ENCODE peak calls at places on chromosomes 2 and 18, in six cellular contexts. L, B, H, V, M and Q are unnamed samples.

GRCh38 chr2:216765810-216766259 is 70.5 kb upstream of the IGFBP5 start:
- DNase-seq in V (no peak), B (peak), M (peak), L (no peak), H (no peak), Q (no peak)

GRCh38 chr2:140498360-140498759 is 1632.5 kb downstream of the LRP1B start:
- DNase-seq in B (no peak), M (no peak), V (no peak), L (no peak), H (no peak), Q (no peak)

GRCh38 chr2:6828299-6828584 is 37.5 kb downstream of the CMPK2 start:
- DNase-seq in V (no peak), M (no peak), H (no peak), B (no peak), L (no peak), Q (no peak)

GRCh38 chr2:68193144-68193543 is 35.5 kb downstream of the PNO1 start:
- DNase-seq in L (no peak), V (no peak), B (no peak), M (no peak), H (no peak), Q (no peak)

GRCh38 chr2:127228102-127228501 is 8.0 kb upstream of the CYP27C1 start:
- DNase-seq in L (no peak), M (no peak), B (no peak), V (no peak), H (no peak), Q (no peak)

GRCh38 chr2:11658623-11659475 is 11.1 kb downstream of the NTSR2 start:
- DNase-seq in M (no peak), B (no peak), V (no peak), L (no peak), H (no peak), Q (no peak)

GRCh38 chr2:151664520-151664919 is 69.8 kb downstream of the NEB start:
- DNase-seq in M (no peak), H (no peak), B (no peak), V (no peak), L (no peak), Q (no peak)

GRCh38 chr2:105647731-105648130 is 97.0 kb upstream of the NCK2 start:
- DNase-seq in L (no peak), B (no peak), H (no peak), V (no peak), M (no peak), Q (no peak)

GRCh38 chr2:52976132-52976949 is 791.3 kb upstream of the CHAC2 start:
- DNase-seq in L (no peak), V (no peak), B (no peak), M (no peak), H (no peak), Q (no peak)

GRCh38 chr2:203673933-203674332 is 32.5 kb upstream of the CD28 start:
- DNase-seq in V (no peak), M (no peak), B (no peak), H (no peak), L (no peak), Q (peak)

GRCh38 chr2:190535119-190535439 is 557 bp upstream of the NEMP2 start:
- DNase-seq in V (no peak), H (no peak), B (no peak), M (no peak), L (no peak), Q (no peak)

GRCh38 chr2:204074434-204074833 is 137.9 kb downstream of the ICOS start:
- DNase-seq in V (no peak), B (no peak), H (no peak), M (no peak), L (no peak), Q (no peak)

GRCh38 chr2:197862556-197862955 is 58.2 kb downstream of the PLCL1 start:
- DNase-seq in L (no peak), H (no peak), V (no peak), B (no peak), M (no peak), Q (no peak)

GRCh38 chr2:118168606-118169005 is 80.3 kb downstream of the INSIG2 start:
- DNase-seq in L (no peak), M (no peak), H (no peak), B (no peak), V (no peak), Q (no peak)

GRCh38 chr2:118167026-118167425 is 78.8 kb downstream of the INSIG2 start:
- DNase-seq in M (no peak), L (no peak), B (no peak), V (no peak), H (no peak), Q (no peak)

GRCh38 chr2:118166242-118166641 is 78.0 kb downstream of the INSIG2 start:
- DNase-seq in L (no peak), H (no peak), V (no peak), B (no peak), M (no peak), Q (no peak)

GRCh38 chr2:118165595-118165994 is 77.3 kb downstream of the INSIG2 start:
- DNase-seq in V (no peak), H (no peak), M (no peak), B (no peak), L (no peak), Q (no peak)

DNA sequence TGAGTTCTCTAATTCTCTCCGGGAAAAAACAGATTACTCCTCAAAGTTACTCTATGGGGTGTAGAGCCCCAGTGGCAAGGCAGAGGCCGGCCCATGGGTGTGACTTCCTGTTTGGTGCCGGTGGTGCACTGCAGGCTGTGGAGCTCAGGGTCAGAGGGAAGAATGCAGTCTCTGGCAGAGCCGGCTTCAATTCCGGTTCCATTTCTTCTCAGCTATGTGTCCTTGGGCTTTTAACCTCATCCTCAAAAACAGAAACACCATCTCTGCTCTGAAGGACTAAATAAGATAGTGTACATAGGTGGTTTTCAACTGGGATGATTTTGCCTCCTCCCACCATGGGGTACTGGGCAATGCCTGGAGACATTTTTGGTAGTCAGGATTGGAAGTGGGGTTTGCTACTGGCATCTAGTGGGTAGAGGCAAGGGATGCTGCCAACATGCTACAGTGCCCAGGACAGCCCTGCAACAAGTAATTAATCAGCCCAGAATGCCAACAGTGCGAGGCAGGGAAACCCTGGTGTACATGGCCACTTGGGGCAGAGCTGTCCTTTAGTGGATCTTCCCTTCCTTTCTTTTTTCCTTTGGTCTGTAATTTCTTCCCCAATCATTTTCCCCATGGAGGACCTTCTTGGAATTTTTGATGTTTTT is 81.2 kb downstream of the INSIG2 start:
- DNase-seq in H (no peak), V (no peak), B (no peak), M (no peak), L (no peak), Q (peak)
- TF ChIP-seq CTCF in H (no peak), V (no peak), B (no peak), M (no peak), L (no peak), Q (no peak)

GRCh38 chr2:112764071-112765044 is at the start of gene CKAP2L:
- DNase-seq in L (peak), H (peak), V (peak), M (peak), B (peak), Q (peak)
- TF ChIP-seq CTCF in L (no peak), H (no peak), V (no peak), M (no peak), B (no peak), Q (no peak)

DNA sequence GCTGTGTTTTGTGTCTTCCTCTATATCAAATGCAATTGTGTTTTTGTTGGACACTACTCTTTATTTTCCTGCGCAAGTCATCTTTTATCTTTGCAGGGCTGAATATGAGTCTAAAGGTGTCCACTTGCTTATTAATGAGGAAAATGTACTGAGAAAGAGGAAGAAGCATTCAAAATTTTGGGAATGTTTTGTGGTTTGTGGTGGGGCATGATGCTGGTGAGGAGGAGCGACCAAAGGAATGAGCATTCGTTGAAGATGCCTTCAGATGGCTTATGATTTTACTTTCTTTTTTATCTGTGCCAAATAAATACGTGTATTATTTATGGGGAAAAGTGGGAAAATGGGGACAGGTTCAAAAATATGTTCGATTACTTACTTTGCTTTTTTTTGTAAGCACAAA is 63.9 kb upstream of the SMIM21 start:
- DNase-seq in B (no peak), V (no peak), L (no peak), H (no peak), M (no peak), Q (no peak)
- TF ChIP-seq CTCF in B (no peak), V (no peak), L (no peak), H (no peak), M (no peak), Q (no peak)

GRCh38 chr2:208097801-208098200 is 26.5 kb downstream of the CRYGD start:
- DNase-seq in B (no peak), V (no peak), M (no peak), L (no peak), H (no peak), Q (no peak)

GRCh38 chr2:208098267-208098666 is 26.1 kb downstream of the CRYGD start:
- DNase-seq in L (no peak), V (no peak), M (no peak), B (no peak), H (no peak), Q (no peak)

GRCh38 chr2:208099682-208100081 is 24.6 kb downstream of the CRYGD start:
- DNase-seq in H (no peak), L (no peak), M (no peak), B (no peak), V (no peak), Q (no peak)

GRCh38 chr2:208103616-208104015 is 20.7 kb downstream of the CRYGD start:
- DNase-seq in V (no peak), H (no peak), B (no peak), L (no peak), M (peak), Q (no peak)

GRCh38 chr2:208101716-208102631 is 22.4 kb downstream of the CRYGD start:
- DNase-seq in H (no peak), M (no peak), B (no peak), L (no peak), V (no peak), Q (no peak)
- TF ChIP-seq CTCF in H (no peak), M (no peak), B (peak), L (no peak), V (no peak), Q (no peak)

DNA sequence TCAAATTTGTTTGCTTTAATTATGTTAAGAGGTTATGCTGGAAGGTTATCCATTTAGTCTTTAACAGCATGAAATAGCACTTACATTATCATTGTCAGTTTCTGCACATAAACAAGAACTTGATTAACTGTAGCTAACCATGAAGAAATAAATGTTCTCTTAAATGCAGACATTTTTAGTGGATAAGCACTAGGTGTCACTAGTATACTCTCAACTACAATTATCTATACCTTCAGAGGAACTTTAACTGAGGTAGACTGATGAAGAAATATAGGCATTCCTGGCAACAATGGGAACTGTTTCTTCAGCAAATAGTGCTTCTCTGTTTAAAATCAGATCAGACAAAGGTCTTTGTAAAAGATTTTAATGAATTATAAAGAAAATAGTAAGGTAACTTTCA is 178.8 kb upstream of the CHST9 start:
- DNase-seq in M (no peak), V (no peak), H (no peak), L (no peak), B (no peak), Q (no peak)
- TF ChIP-seq CTCF in M (no peak), V (no peak), H (no peak), L (no peak), B (peak), Q (no peak)

DNA sequence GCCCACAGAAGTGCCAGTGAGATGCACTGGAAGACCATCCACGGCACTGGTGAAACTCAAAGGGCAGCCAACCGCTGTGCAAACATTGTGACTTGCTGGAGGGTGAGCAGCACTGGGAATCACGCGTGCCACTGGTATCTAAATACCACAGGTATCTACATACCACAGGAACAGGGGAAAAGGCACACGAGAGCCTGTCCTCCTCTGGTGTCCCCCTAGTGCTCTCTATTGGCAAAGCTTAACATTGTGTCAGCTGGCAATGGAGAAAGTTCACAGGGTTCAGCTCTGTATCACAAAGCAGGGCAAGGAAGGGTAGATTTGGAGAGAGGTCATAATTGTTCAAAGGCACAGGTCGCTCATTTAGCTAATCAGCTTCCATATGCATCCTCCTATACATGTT is 12.6 kb upstream of the SEC11C start:
- DNase-seq in L (no peak), B (no peak), M (no peak), V (no peak), H (no peak), Q (no peak)
- TF ChIP-seq CTCF in L (no peak), B (no peak), M (no peak), V (no peak), H (no peak), Q (no peak)

DNA sequence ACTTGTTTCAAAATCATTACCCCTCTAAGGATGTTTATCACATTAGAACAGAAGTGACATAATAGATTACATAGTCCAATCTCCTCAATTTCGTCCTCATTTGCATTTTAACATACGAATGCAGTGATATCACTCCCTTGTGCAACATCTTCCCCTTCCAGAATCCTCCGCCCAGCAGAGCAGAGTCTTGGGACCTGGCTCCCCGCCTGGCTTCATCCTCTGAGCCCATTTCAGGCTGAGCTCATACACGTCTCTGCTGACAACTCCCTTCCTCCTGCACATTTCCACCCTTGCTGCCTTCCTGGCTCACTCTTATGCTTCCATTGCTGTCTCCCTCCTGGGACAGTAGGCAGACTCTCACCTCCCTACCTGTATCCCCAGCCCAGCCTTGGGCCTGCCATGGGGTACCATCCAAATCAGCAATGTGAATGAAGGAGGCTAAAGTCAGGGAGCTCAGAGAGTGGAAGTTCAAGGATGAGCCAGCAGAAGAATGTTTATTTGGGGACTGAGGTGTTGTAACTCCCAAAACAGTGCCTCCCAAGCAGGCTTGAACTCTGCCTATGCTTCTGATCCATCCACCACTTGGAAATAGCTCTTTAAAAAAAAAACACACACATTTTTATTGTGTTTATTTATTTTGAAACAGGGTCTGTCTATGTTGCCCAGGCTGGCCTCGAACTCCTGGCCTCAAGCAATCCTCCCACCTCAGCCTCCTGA is 165.2 kb downstream of the TMEM200C start:
- DNase-seq in H (peak), B (no peak), V (no peak), L (no peak), M (no peak), Q (no peak)
- TF ChIP-seq CTCF in H (no peak), B (no peak), V (no peak), L (no peak), M (no peak), Q (no peak)